ENCODE peak calls at places on chromosomes 12 and 14, in seven cellular contexts. L is NCI-H1436; H is stimulated activated CD8-positive, alpha-beta memory T cell treated with anti-CD3 and anti-CD28 coated beads, Interleukin-15, amount 100 ng/mL, for 4 hours; S is immature natural killer cell; Q is HT1080; P is AG08395; I is iPS-NIHi11. U is an unnamed sample.
A peak's percentile ranks its signal among the peaks of the same experiment; 100 is the strongest.

GRCh38 chr14:74670726-74671125 is 42.2 kb downstream of the AREL1 start:
- DNase-seq in L (no peak), H (no peak), S (no peak), Q (peak; percentile 83), P (peak; percentile 48), I (no peak), U (no peak)

GRCh38 chr14:100019156-100019882 is 45.9 kb upstream of the EVL start:
- DNase-seq in L (no peak), H (no peak), S (no peak), Q (no peak), P (no peak), I (no peak), U (no peak)

GRCh38 chr14:97159124-97159523 is 361.9 kb downstream of the VRK1 start:
- DNase-seq in L (no peak), H (no peak), S (no peak), Q (no peak), P (no peak), I (no peak), U (no peak)

GRCh38 chr14:89899917-89900680 is 54.4 kb downstream of the EFCAB11 start:
- DNase-seq in L (peak; percentile 11), H (no peak), S (peak; percentile 6), Q (no peak), P (peak; percentile 33), I (peak; percentile 13), U (peak; percentile 35)

GRCh38 chr14:61107148-61107641 is 126.2 kb downstream of the SLC38A6 start:
- DNase-seq in L (no peak), H (no peak), S (no peak), Q (no peak), P (no peak), I (no peak), U (peak; percentile 56)

GRCh38 chr12:57126061-57126460 is 2.2 kb upstream of the LRP1 start:
- DNase-seq in L (no peak), H (no peak), S (no peak), Q (no peak), P (no peak), I (no peak), U (no peak)

GRCh38 chr12:115439008-115439601 is 755.1 kb upstream of the TBX3 start:
- DNase-seq in L (no peak), H (no peak), S (no peak), Q (no peak), P (no peak), I (no peak), U (no peak)

GRCh38 chr12:47838286-47838931 is 18.7 kb upstream of the HDAC7 start:
- DNase-seq in L (peak; percentile 14), H (no peak), S (no peak), Q (no peak), P (peak; percentile 74), I (peak; percentile 75), U (peak; percentile 32)

GRCh38 chr12:55829967-55830600 is 697 bp upstream of the DNAJC14 start:
- DNase-seq in L (peak; percentile 23), H (no peak), S (peak; percentile 36), Q (no peak), P (no peak), I (peak; percentile 61), U (no peak)

GRCh38 chr14:25836647-25837046 is 761.2 kb downstream of the NOVA1 start:
- DNase-seq in L (no peak), H (no peak), S (no peak), Q (no peak), P (no peak), I (no peak), U (no peak)

GRCh38 chr14:69812725-69813124 is 15.7 kb upstream of the SLC10A1 start:
- DNase-seq in L (no peak), H (no peak), S (no peak), Q (peak; percentile 36), P (no peak), I (no peak), U (no peak)

GRCh38 chr12:88624911-88625310 is 44.6 kb upstream of the KITLG start:
- DNase-seq in L (no peak), H (no peak), S (no peak), Q (peak; percentile 10), P (peak; percentile 61), I (no peak), U (peak; percentile 74)

GRCh38 chr14:100708349-100709217 is 18.1 kb upstream of the DLK1 start:
- DNase-seq in L (no peak), H (no peak), S (no peak), Q (no peak), P (no peak), I (peak; percentile 87), U (no peak)

GRCh38 chr14:98236314-98236713 is 1035.7 kb downstream of the BCL11B start:
- DNase-seq in L (no peak), H (no peak), S (no peak), Q (no peak), P (no peak), I (no peak), U (no peak)

GRCh38 chr14:61177279-61178225 is 103.6 kb downstream of the TMEM30B start:
- DNase-seq in L (no peak), H (no peak), S (no peak), Q (peak; percentile 71), P (no peak), I (no peak), U (no peak)

GRCh38 chr14:53278602-53279506 is 125.7 kb upstream of the DDHD1 start:
- DNase-seq in L (no peak), H (no peak), S (no peak), Q (peak; percentile 85), P (no peak), I (no peak), U (peak; percentile 10)

GRCh38 chr14:99511421-99512109 is 30.4 kb downstream of the CCNK start:
- DNase-seq in L (no peak), H (no peak), S (no peak), Q (no peak), P (no peak), I (no peak), U (peak; percentile 30)

GRCh38 chr12:64625243-64626077 is 15.2 kb downstream of the RASSF3 start:
- DNase-seq in L (no peak), H (no peak), S (peak; percentile 43), Q (peak; percentile 91), P (peak; percentile 52), I (no peak), U (peak; percentile 75)

GRCh38 chr14:20144820-20145219 is 6.2 kb downstream of the OR4N5 start:
- DNase-seq in L (no peak), H (no peak), S (no peak), Q (no peak), P (no peak), I (no peak), U (no peak)

GRCh38 chr12:5442251-5443006 is 10.5 kb downstream of the NTF3 start:
- DNase-seq in L (no peak), H (no peak), S (no peak), Q (peak; percentile 39), P (peak; percentile 70), I (peak; percentile 51), U (peak; percentile 55)

GRCh38 chr12:34602213-34602940 is 580.1 kb downstream of the ALG10 start:
- DNase-seq in L (no peak), H (no peak), S (no peak), Q (no peak), P (no peak), I (no peak), U (no peak)

GRCh38 chr14:68440776-68441175 is 352.1 kb downstream of the ZFP36L1 start:
- DNase-seq in L (no peak), H (no peak), S (no peak), Q (peak; percentile 16), P (no peak), I (no peak), U (no peak)

GRCh38 chr14:45198551-45198950 is 54.5 kb downstream of the MIS18BP1 start:
- DNase-seq in L (no peak), H (no peak), S (no peak), Q (peak; percentile 41), P (peak; percentile 3), I (no peak), U (peak; percentile 17)

GRCh38 chr14:77786148-77786547 is 13.8 kb upstream of the ADCK1 start:
- DNase-seq in L (no peak), H (no peak), S (no peak), Q (no peak), P (no peak), I (no peak), U (no peak)

GRCh38 chr12:31491819-31492598 is 98.9 kb downstream of the DENND5B start:
- DNase-seq in L (no peak), H (no peak), S (no peak), Q (peak; percentile 91), P (peak; percentile 45), I (peak; percentile 22), U (peak; percentile 58)

GRCh38 chr12:51270067-51270846 is at the start of gene SMAGP:
- DNase-seq in L (no peak), H (peak; percentile 4), S (peak; percentile 71), Q (peak; percentile 57), P (peak; percentile 44), I (peak; percentile 89), U (peak; percentile 35)